ENCODE peak calls at places on chromosome 15, in nine cellular contexts. G, D, R, Y, I, V, U, K and Z are unnamed samples.

GRCh38 chr15:81888748-81889479 is 156.9 kb downstream of the MEX3B start:
- DNase-seq in G (no peak), D (peak; percentile 76), R (no peak), Y (no peak), I (no peak), V (no peak), U (no peak), K (peak; percentile 47), Z (no peak)

GRCh38 chr15:77577350-77577749 is 55.4 kb downstream of the LINGO1 start:
- DNase-seq in G (no peak), D (no peak), R (no peak), Y (no peak), I (no peak), V (no peak), U (no peak), K (no peak), Z (no peak)

GRCh38 chr15:70504305-70504951 is 258.9 kb downstream of the UACA start:
- DNase-seq in G (peak; percentile 69), D (peak; percentile 55), R (peak; percentile 80), Y (no peak), I (peak; percentile 67), V (peak; percentile 69), U (peak; percentile 48), K (peak; percentile 76), Z (peak; percentile 73)

GRCh38 chr15:90270502-90271150 is 5.2 kb downstream of the NGRN start:
- DNase-seq in G (no peak), D (no peak), R (no peak), Y (no peak), I (no peak), V (no peak), U (no peak), K (no peak), Z (no peak)

GRCh38 chr15:64903331-64903950 is 8.3 kb upstream of the ANKDD1A start:
- DNase-seq in G (no peak), D (no peak), R (no peak), Y (no peak), I (no peak), V (no peak), U (no peak), K (peak; percentile 32), Z (no peak)

GRCh38 chr15:70474682-70475438 is 288.5 kb downstream of the UACA start:
- DNase-seq in G (no peak), D (peak; percentile 96), R (no peak), Y (no peak), I (peak; percentile 98), V (no peak), U (peak; percentile 39), K (peak; percentile 97), Z (no peak)

GRCh38 chr15:68166847-68167246 is 38.3 kb downstream of the CALML4 start:
- DNase-seq in G (no peak), D (no peak), R (no peak), Y (no peak), I (no peak), V (no peak), U (no peak), K (no peak), Z (no peak)

GRCh38 chr15:35260961-35261360 is 175.9 kb upstream of the NANOGP8 start:
- DNase-seq in G (no peak), D (no peak), R (no peak), Y (no peak), I (no peak), V (no peak), U (no peak), K (no peak), Z (no peak)

GRCh38 chr15:62391565-62392262 is 226.6 kb upstream of the C2CD4B start:
- DNase-seq in G (no peak), D (peak; percentile 34), R (peak; percentile 56), Y (peak; percentile 57), I (peak; percentile 60), V (peak; percentile 59), U (peak; percentile 43), K (peak; percentile 65), Z (peak; percentile 64)

GRCh38 chr15:79673416-79674123 is 223.2 kb downstream of the MTHFS start:
- DNase-seq in G (peak; percentile 57), D (peak; percentile 58), R (no peak), Y (no peak), I (peak; percentile 20), V (peak; percentile 50), U (no peak), K (peak; percentile 35), Z (peak; percentile 59)

GRCh38 chr15:69713726-69714559 is 261.3 kb downstream of the RPLP1 start:
- DNase-seq in G (peak; percentile 85), D (no peak), R (no peak), Y (no peak), I (peak; percentile 23), V (peak; percentile 65), U (no peak), K (no peak), Z (peak; percentile 54)

GRCh38 chr15:44193651-44194396 is 1.2 kb downstream of the FRMD5 start:
- DNase-seq in G (no peak), D (peak; percentile 55), R (no peak), Y (no peak), I (peak; percentile 50), V (peak; percentile 18), U (no peak), K (peak; percentile 38), Z (no peak)

GRCh38 chr15:44199393-44199792 is 4.3 kb upstream of the FRMD5 start:
- DNase-seq in G (no peak), D (no peak), R (no peak), Y (no peak), I (no peak), V (no peak), U (no peak), K (no peak), Z (no peak)

GRCh38 chr15:44194397-44195150 is 497 bp downstream of the FRMD5 start:
- DNase-seq in G (no peak), D (peak; percentile 85), R (no peak), Y (peak; percentile 30), I (peak; percentile 76), V (peak; percentile 13), U (peak; percentile 35), K (peak; percentile 79), Z (no peak)

DNA sequence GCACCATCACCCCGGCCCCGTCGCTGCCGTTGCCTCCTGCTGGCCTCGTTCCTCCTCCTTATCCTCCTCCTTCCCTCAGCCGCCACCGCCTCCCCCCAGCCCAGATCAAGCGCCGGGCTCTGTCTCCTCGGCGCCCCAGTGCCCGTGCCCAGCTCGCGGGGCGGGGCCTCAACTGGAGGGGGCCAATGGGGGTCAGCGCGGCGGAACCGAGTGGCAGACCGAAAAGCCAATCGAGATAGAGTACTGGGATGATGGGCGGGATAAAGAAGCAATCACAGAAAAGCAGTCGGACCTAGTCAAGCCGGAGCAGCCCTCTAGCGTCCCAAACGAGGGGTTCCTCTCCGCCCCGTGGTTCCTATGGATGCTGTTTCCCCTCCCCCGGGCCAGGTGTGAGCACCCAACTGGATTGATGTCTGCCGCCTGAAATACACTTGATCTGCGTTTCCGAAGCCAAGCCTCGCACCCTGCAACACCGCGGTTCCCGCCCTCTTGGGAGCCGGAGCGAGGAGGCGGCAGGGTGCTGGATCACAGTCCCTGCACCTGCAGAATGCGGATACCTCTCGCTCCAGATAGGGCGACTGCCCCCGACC is at the start of gene FRMD5:
- DNase-seq in G (peak; percentile 79), D (peak; percentile 95), R (peak; percentile 72), Y (peak; percentile 96), I (peak; percentile 99), V (peak; percentile 95), U (peak; percentile 89), K (peak; percentile 97), Z (peak; percentile 94)
- TF ChIP-seq CTCF in G (peak; percentile 52), D (peak; percentile 52), R (no peak), Y (no peak), I (no peak), V (no peak), U (peak; percentile 46), K (peak; percentile 63), Z (no peak)

DNA sequence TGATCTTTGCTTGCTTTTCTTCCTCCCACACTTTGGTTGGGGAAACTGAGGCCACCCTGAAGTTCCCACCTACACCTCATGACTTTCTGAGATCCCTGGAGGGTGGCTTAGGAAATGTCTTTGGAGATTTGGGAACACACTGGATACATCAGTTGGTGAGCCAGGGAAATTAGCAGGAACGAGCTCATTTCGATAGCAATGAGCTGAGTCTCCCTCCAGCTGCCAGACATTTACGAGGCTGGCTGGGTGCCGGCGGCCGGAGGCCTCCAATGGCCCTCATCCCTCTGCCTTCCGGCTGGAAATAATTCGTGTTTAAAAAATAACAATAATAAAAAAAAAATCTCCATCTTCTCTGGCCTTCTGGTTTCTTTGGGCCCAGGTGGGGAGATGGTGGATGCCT is 38.8 kb downstream of the SMAD6 start:
- DNase-seq in G (no peak), D (no peak), R (peak; percentile 82), Y (no peak), I (no peak), V (no peak), U (peak; percentile 26), K (peak; percentile 60), Z (no peak)
- TF ChIP-seq CTCF in G (no peak), D (no peak), R (no peak), Y (no peak), I (no peak), V (no peak), U (no peak), K (no peak), Z (no peak)

GRCh38 chr15:32029409-32029861 is 880 bp upstream of the CHRNA7 start:
- DNase-seq in G (no peak), D (no peak), R (peak; percentile 45), Y (peak; percentile 36), I (no peak), V (no peak), U (peak; percentile 47), K (no peak), Z (no peak)
- TF ChIP-seq CTCF in G (peak; percentile 32), D (no peak), R (no peak), Y (peak; percentile 31), I (no peak), V (no peak), U (peak; percentile 38), K (no peak), Z (no peak)

DNA sequence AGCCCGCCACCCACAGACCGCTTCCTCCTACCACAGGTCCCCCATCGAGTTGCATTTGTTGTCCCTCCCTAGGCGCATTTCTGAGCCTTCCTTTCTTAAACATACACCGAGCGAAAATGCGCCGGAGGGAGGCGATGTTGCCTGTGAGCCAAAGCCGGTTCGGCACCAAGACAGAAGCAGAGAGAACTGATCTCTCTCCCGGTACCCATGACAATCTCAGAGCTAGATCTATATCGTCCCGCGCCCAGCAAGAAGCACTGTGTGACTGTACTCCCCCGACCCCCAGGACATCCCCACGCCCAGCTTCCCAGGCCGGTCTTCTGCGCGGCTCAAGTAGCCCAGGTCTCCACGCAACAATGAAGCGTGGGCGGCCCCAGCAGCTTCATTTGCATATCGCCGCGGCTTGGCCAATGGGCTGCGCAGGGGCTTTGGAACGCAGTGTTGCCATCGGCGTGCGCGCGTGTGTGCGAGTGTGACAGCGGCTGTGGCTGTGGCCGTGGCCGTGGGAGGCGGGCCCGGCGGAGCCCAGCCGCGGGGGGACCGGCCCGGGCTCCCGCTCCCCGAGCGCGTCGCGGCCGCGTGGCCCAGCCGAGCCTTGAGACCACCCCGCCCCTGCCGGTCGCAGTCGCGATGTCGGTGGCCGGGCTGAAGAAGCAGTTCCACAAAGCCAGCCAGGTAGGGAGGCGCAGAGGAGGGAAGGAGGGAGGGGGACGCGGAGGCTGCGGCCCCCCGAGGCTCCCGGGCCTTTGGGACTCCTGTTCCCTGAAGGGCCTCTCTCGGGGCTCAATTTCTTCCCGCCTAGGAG is at the start of gene SH3GL3:
- DNase-seq in G (no peak), D (peak; percentile 55), R (peak; percentile 63), Y (peak; percentile 78), I (peak; percentile 79), V (peak; percentile 34), U (peak; percentile 76), K (peak; percentile 76), Z (peak; percentile 33)
- TF ChIP-seq CTCF in G (no peak), D (peak; percentile 22), R (no peak), Y (no peak), I (peak; percentile 24), V (no peak), U (peak; percentile 31), K (peak; percentile 35), Z (no peak)

GRCh38 chr15:75785771-75786563 is 57.3 kb upstream of the UBE2Q2 start:
- DNase-seq in G (no peak), D (no peak), R (no peak), Y (peak; percentile 5), I (no peak), V (no peak), U (no peak), K (peak; percentile 30), Z (no peak)
- TF ChIP-seq CTCF in G (no peak), D (peak; percentile 16), R (no peak), Y (no peak), I (no peak), V (no peak), U (no peak), K (peak; percentile 19), Z (no peak)